ENCODE peak calls at places on chromosomes 16 and 17, in four cellular contexts. O is HepG2, Q is GM12878, J is WTC11. H is an unnamed sample.
A peak's percentile ranks its signal among the peaks of the same experiment; 100 is the strongest.

GRCh38 chr16:62967606-62968005 is 931.4 kb upstream of the CDH8 start:
- DNase-seq in O (no peak), J (no peak), Q (no peak), H (no peak)

GRCh38 chr17:10357768-10358167 is 15.0 kb downstream of the MYH13 start:
- DNase-seq in J (peak; percentile 72), O (no peak), Q (no peak), H (peak; percentile 60)

GRCh38 chr16:52873997-52874500 is 178.6 kb downstream of the CHD9NB start:
- DNase-seq in O (no peak), J (peak; percentile 43), Q (no peak), H (no peak)

GRCh38 chr17:77695386-77695785 is 263.1 kb upstream of the TNRC6C start:
- DNase-seq in Q (no peak), J (no peak), O (no peak), H (no peak)

GRCh38 chr17:7184091-7184488 is 4.9 kb upstream of the ASGR1 start:
- DNase-seq in O (peak; percentile 84), Q (no peak), J (no peak), H (no peak)

GRCh38 chr16:58792188-58792587 is 58.1 kb upstream of the GOT2 start:
- DNase-seq in O (no peak), Q (no peak), J (no peak), H (peak; percentile 74)

GRCh38 chr16:46812781-46813555 is 18.0 kb downstream of the C16orf87 start:
- DNase-seq in Q (no peak), J (no peak), O (no peak), H (no peak)

GRCh38 chr17:49873466-49873865 is 25.6 kb upstream of the TAC4 start:
- DNase-seq in O (no peak), Q (no peak), J (no peak), H (no peak)

GRCh38 chr17:38674749-38675615 is at the start of gene EPOP:
- DNase-seq in J (peak; percentile 89), O (peak; percentile 86), Q (no peak), H (peak; percentile 97)

GRCh38 chr16:14325921-14326401 is 254.8 kb downstream of the MRTFB start:
- DNase-seq in O (no peak), Q (no peak), J (no peak), H (no peak)

GRCh38 chr17:2745317-2746037 is 4.0 kb downstream of the CCDC92B start:
- DNase-seq in J (no peak), O (no peak), Q (no peak), H (no peak)

GRCh38 chr16:81816351-81816750 is 37.3 kb downstream of the PLCG2 start:
- DNase-seq in J (no peak), Q (no peak), O (no peak), H (no peak)

GRCh38 chr17:77602062-77602746 is 356.3 kb upstream of the TNRC6C start:
- DNase-seq in J (no peak), Q (no peak), O (no peak), H (no peak)

GRCh38 chr16:10087151-10087550 is 95.1 kb downstream of the GRIN2A start:
- DNase-seq in J (no peak), Q (no peak), O (no peak), H (no peak)

GRCh38 chr16:11016993-11017392 is 72.6 kb downstream of the CLEC16A start:
- DNase-seq in O (peak; percentile 74), Q (no peak), J (no peak), H (no peak)

GRCh38 chr16:80993293-80993691 is 13.4 kb downstream of the CMC2 start:
- DNase-seq in J (no peak), Q (no peak), O (peak; percentile 87), H (peak; percentile 20)

GRCh38 chr17:7435676-7436555 is 681 bp downstream of the TMEM102 start:
- DNase-seq in Q (no peak), J (peak; percentile 68), O (no peak), H (peak; percentile 69)

GRCh38 chr16:25258856-25259179 is 1.2 kb upstream of the ZKSCAN2 start:
- DNase-seq in J (no peak), O (no peak), Q (no peak), H (no peak)

GRCh38 chr17:45092932-45093430 is 31.9 kb downstream of the NMT1 start:
- DNase-seq in O (peak; percentile 82), Q (no peak), J (no peak), H (no peak)

GRCh38 chr16:83946154-83946780 is 6.8 kb upstream of the OSGIN1 start:
- DNase-seq in Q (no peak), O (no peak), J (no peak), H (no peak)

DNA sequence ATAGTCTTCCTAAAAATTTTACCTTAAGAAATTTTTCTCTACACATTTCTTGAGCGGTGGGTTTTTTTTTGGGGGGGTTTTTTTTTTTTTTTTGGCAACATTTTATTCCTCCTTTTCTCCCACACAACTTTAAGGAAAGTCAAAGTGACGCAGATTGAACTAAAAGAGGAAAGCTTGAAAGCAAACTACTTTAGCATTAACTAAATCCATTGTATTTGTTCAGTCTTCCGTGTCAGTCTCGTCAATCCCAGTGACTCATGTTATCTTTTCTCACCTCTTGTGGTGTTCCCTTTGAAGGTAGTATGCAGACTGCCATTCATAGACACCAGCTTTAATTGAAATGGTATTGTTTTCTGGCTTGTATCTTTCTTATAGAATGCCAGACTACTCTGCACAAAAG is 39.3 kb downstream of the TADA2A start:
- DNase-seq in J (no peak), Q (peak; percentile 81), O (no peak), H (no peak)
- TF ChIP-seq CBFB in J (no peak), Q (no peak), O (no peak), H (no peak)

GRCh38 chr16:28011223-28011622 is 52.3 kb downstream of the GSG1L start:
- DNase-seq in O (no peak), Q (no peak), J (no peak), H (no peak)

GRCh38 chr16:28012031-28012445 is 51.5 kb downstream of the GSG1L start:
- DNase-seq in O (no peak), Q (no peak), J (no peak), H (peak; percentile 19)

GRCh38 chr16:28013392-28013791 is 50.1 kb downstream of the GSG1L start:
- DNase-seq in Q (no peak), O (no peak), J (no peak), H (no peak)

GRCh38 chr16:28009586-28010373 is 53.7 kb downstream of the GSG1L start:
- DNase-seq in O (no peak), Q (no peak), J (no peak), H (no peak)

GRCh38 chr16:28010671-28011070 is 52.8 kb downstream of the GSG1L start:
- DNase-seq in O (no peak), Q (no peak), J (no peak), H (no peak)
- TF ChIP-seq CBFB in O (no peak), Q (no peak), J (no peak), H (no peak)

GRCh38 chr17:42618442-42619150 is 9.1 kb downstream of the TUBG1 start:
- DNase-seq in O (peak; percentile 82), Q (peak; percentile 93), J (peak; percentile 70), H (peak; percentile 67)
- TF ChIP-seq CBFB in O (no peak), Q (peak; percentile 83), J (no peak), H (no peak)

DNA sequence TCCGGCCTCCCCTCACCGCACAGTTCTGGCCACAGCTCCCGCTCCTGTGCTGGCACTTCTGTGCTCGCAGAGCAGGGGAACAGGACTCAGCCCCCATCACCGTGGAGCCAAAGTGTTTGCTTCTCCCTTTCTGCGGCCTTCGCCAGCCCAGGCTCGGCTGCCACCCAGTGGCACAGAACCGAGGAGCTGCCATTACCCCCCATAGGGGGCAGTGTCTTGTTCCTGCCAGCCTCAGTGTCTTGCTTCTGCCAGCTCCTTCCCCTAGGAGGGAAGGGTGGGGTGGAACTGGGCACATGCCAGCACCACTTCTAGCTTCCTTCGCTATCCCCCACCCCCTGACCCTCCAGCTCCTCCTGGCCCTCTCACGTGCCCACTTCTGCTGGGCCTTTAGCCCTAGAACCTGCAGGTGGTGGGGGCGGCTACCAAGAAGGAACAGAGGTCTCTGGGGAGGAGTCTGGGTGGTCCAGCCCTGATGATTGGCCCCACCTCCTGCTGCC is 645 bp upstream of the ELMO3 start:
- DNase-seq in J (peak; percentile 53), O (no peak), Q (no peak), H (no peak)
- TF ChIP-seq CBFB in J (no peak), O (no peak), Q (no peak), H (no peak)

DNA sequence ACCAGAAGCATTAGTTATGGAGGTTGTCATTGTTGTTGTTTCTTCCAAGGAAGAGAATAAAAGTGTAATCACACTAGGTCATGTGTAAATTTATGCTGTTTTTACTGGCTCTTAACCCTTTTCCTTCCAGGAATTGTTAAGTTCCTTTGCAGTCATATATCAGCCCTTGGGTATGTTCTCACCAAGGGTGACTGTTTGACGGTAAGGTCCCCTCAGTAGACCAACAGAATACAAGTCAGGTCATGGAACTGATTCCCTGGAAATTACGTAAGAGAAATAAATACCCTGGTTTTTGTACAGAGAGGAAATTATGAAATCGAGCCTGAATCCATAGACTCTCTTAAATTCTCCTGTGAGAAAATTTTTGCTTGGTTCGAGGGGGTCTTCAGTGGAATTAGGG is 11.2 kb upstream of the KCNJ2 start:
- DNase-seq in J (no peak), Q (no peak), O (no peak), H (no peak)
- TF ChIP-seq CBFB in J (no peak), Q (no peak), O (no peak), H (no peak)

H was measured in K562.